ENCODE peak calls at places on chromosomes 11 and 22, in six cellular contexts. J is A673, Q is hepatic stellate cell, R is T-helper 17 cell, B is thyroid gland, E is iris pigment epithelial cell. X is an unnamed sample.

GRCh38 chr11:59062602-59063529 is 23.2 kb upstream of the GLYATL1B start:
- DNase-seq in J (peak; percentile 8), Q (no peak), R (no peak), B (no peak), E (no peak), X (no peak)

GRCh38 chr11:75946531-75947530 is 131.8 kb downstream of the UVRAG start:
- DNase-seq in J (peak; percentile 80), Q (no peak), R (no peak), B (peak; percentile 27), E (peak; percentile 80), X (peak; percentile 58)

GRCh38 chr11:111923351-111923788 is 4.7 kb downstream of the C11orf52 start:
- DNase-seq in J (peak; percentile 75), Q (no peak), R (no peak), B (no peak), E (peak; percentile 69), X (no peak)

GRCh38 chr11:122046846-122047245 is 69.2 kb downstream of the BLID start:
- DNase-seq in J (no peak), Q (no peak), R (no peak), B (no peak), E (peak; percentile 90), X (no peak)

GRCh38 chr22:43152355-43153071 is 1.2 kb downstream of the TSPO start:
- DNase-seq in J (peak; percentile 71), Q (peak; percentile 67), R (peak; percentile 54), B (peak; percentile 83), E (peak; percentile 30), X (peak; percentile 24)

GRCh38 chr11:898160-898517 is 12.5 kb downstream of the CHID1 start:
- DNase-seq in J (peak; percentile 69), Q (peak; percentile 36), R (no peak), B (peak; percentile 85), E (peak; percentile 18), X (no peak)

GRCh38 chr22:40728731-40729189 is 49.5 kb downstream of the MCHR1 start:
- DNase-seq in J (peak; percentile 48), Q (no peak), R (peak; percentile 45), B (peak; percentile 84), E (peak; percentile 49), X (no peak)

GRCh38 chr11:92453055-92453454 is 228.4 kb downstream of the FAT3 start:
- DNase-seq in J (peak; percentile 48), Q (peak; percentile 31), R (no peak), B (no peak), E (peak; percentile 33), X (no peak)

GRCh38 chr11:86719781-86720463 is 47.5 kb upstream of the ME3 start:
- DNase-seq in J (peak; percentile 77), Q (peak; percentile 53), R (no peak), B (no peak), E (peak; percentile 86), X (peak; percentile 27)

GRCh38 chr11:88827018-88827676 is 238.6 kb downstream of the GRM5 start:
- DNase-seq in J (no peak), Q (no peak), R (no peak), B (no peak), E (no peak), X (no peak)

GRCh38 chr11:12274558-12275197 is 102.7 kb upstream of the PARVA start:
- DNase-seq in J (no peak), Q (no peak), R (no peak), B (no peak), E (peak; percentile 50), X (no peak)

GRCh38 chr11:134471341-134472187 is 59.5 kb upstream of the B3GAT1 start:
- DNase-seq in J (no peak), Q (no peak), R (no peak), B (no peak), E (no peak), X (no peak)

GRCh38 chr22:49553518-49554295 is 274.0 kb downstream of the BRD1 start:
- DNase-seq in J (peak; percentile 12), Q (no peak), R (no peak), B (no peak), E (no peak), X (no peak)

GRCh38 chr11:34978236-34979191 is 62.1 kb downstream of the PDHX start:
- DNase-seq in J (peak; percentile 45), Q (no peak), R (no peak), B (no peak), E (peak; percentile 39), X (no peak)

GRCh38 chr22:20118572-20119020 is 1.6 kb upstream of the TRMT2A start:
- DNase-seq in J (peak; percentile 39), Q (no peak), R (no peak), B (no peak), E (no peak), X (no peak)

GRCh38 chr11:109641549-109641948 is 219.6 kb downstream of the C11orf87 start:
- DNase-seq in J (peak; percentile 67), Q (no peak), R (no peak), B (no peak), E (peak; percentile 57), X (no peak)

GRCh38 chr22:19955241-19956128 is 13.9 kb upstream of the TXNRD2 start:
- DNase-seq in J (no peak), Q (no peak), R (no peak), B (no peak), E (no peak), X (no peak)